ENCODE peak calls at places on chromosomes 12 and 14, in seven cellular contexts. S is upper lobe of left lung, H is A549, Z is stomach, O is ovary, F is SK-N-SH, P is K562. Q is an unnamed sample.

GRCh38 chr12:28340261-28340660 is 150.0 kb downstream of the CCDC91 start:
- DNase-seq in Z (no peak), O (no peak), S (no peak), H (no peak), P (no peak), F (no peak), Q (no peak)

GRCh38 chr12:70994217-70994788 is 73.8 kb upstream of the PTPRR start:
- DNase-seq in O (no peak), Z (no peak), S (no peak), H (no peak), F (no peak), P (no peak), Q (no peak)

GRCh38 chr14:42918615-42919014 is 1311.9 kb downstream of the LRFN5 start:
- DNase-seq in O (no peak), S (no peak), P (no peak), F (no peak), H (no peak), Z (no peak), Q (no peak)

GRCh38 chr14:52052289-52052943 is 16.4 kb downstream of the NID2 start:
- DNase-seq in P (no peak), Z (no peak), O (peak), F (no peak), H (no peak), S (no peak), Q (no peak)

GRCh38 chr12:50313256-50313931 is 30.1 kb upstream of the LIMA1 start:
- DNase-seq in S (no peak), H (no peak), F (no peak), Z (no peak), O (no peak), P (no peak), Q (no peak)

GRCh38 chr12:54197037-54197909 is 8.5 kb upstream of the SMUG1 start:
- DNase-seq in P (peak), Z (no peak), O (no peak), H (no peak), S (no peak), F (no peak), Q (no peak)

GRCh38 chr14:34680806-34681479 is 33.5 kb downstream of the CFL2 start:
- DNase-seq in P (no peak), Z (no peak), O (no peak), H (no peak), F (peak), S (no peak), Q (no peak)

GRCh38 chr12:124836759-124837158 is 26.9 kb downstream of the SCARB1 start:
- DNase-seq in O (no peak), Z (no peak), H (no peak), S (no peak), F (no peak), P (no peak), Q (no peak)

GRCh38 chr12:109732321-109733305 is 19.0 kb downstream of the FAM222A start:
- DNase-seq in S (no peak), F (peak), P (no peak), H (no peak), O (no peak), Z (peak), Q (peak)

GRCh38 chr12:104242546-104243206 is 27.1 kb downstream of the TXNRD1 start:
- DNase-seq in O (no peak), H (no peak), Z (no peak), F (no peak), P (no peak), S (no peak), Q (no peak)

GRCh38 chr12:124296295-124296915 is 1.5 kb downstream of the RFLNA start:
- DNase-seq in F (peak), P (no peak), S (no peak), Z (no peak), H (no peak), O (no peak), Q (no peak)

GRCh38 chr14:34078117-34078743 is 127.4 kb upstream of the EGLN3 start:
- DNase-seq in O (no peak), S (no peak), Z (no peak), F (no peak), P (peak), H (peak), Q (no peak)

GRCh38 chr12:42902001-42902400 is 312.5 kb upstream of the PRICKLE1 start:
- DNase-seq in H (no peak), O (no peak), Z (no peak), S (no peak), P (no peak), F (no peak), Q (no peak)

GRCh38 chr12:29103539-29103974 is 45.5 kb upstream of the FAR2 start:
- DNase-seq in F (no peak), H (no peak), P (no peak), S (no peak), O (no peak), Z (no peak), Q (no peak)

GRCh38 chr12:95100264-95101190 is 27.1 kb upstream of the NR2C1 start:
- DNase-seq in F (no peak), P (peak), O (no peak), S (no peak), Z (no peak), H (no peak), Q (no peak)

GRCh38 chr12:53023-53734 is 13.4 kb upstream of the IQSEC3 start:
- DNase-seq in H (no peak), P (no peak), O (no peak), Z (no peak), F (no peak), S (no peak), Q (no peak)

GRCh38 chr12:84738481-84738972 is 174.1 kb downstream of the SLC6A15 start:
- DNase-seq in S (no peak), Z (no peak), H (no peak), F (no peak), O (no peak), P (no peak), Q (no peak)

GRCh38 chr12:5335059-5335458 is 96.8 kb upstream of the NTF3 start:
- DNase-seq in S (no peak), Z (no peak), O (no peak), H (no peak), P (peak), F (no peak), Q (no peak)

GRCh38 chr14:21308132-21308478 is 28.2 kb downstream of the RPGRIP1 start:
- DNase-seq in Z (no peak), F (no peak), O (no peak), H (peak), P (no peak), S (no peak), Q (no peak)

GRCh38 chr14:100297320-100298300 is 8.6 kb downstream of the SLC25A29 start:
- DNase-seq in Z (peak), H (no peak), O (peak), F (peak), P (peak), S (peak), Q (peak)

GRCh38 chr12:43104524-43104923 is 447.5 kb downstream of the ADAMTS20 start:
- DNase-seq in P (no peak), O (no peak), Z (no peak), F (no peak), S (no peak), H (no peak), Q (no peak)

GRCh38 chr14:34301107-34301734 is 160.8 kb downstream of the SPTSSA start:
- DNase-seq in O (no peak), Z (no peak), H (peak), P (peak), F (peak), S (no peak), Q (no peak)

GRCh38 chr14:77037338-77037782 is 8.9 kb upstream of the IRF2BPL start:
- DNase-seq in Z (no peak), F (no peak), H (no peak), O (no peak), P (no peak), S (no peak), Q (no peak)

GRCh38 chr14:21039059-21039422 is 3.1 kb upstream of the RNASE7 start:
- DNase-seq in H (no peak), P (no peak), F (no peak), Z (peak), O (peak), S (no peak), Q (peak)

GRCh38 chr12:22672951-22673350 is 48.0 kb downstream of the ETNK1 start:
- DNase-seq in F (no peak), O (no peak), H (no peak), S (no peak), Z (no peak), P (no peak), Q (no peak)

GRCh38 chr12:43692064-43692463 is 66.5 kb downstream of the PUS7L start:
- DNase-seq in O (no peak), Z (no peak), F (no peak), S (no peak), H (no peak), P (peak), Q (no peak)

GRCh38 chr12:47080725-47081502 is 1.2 kb upstream of the AMIGO2 start:
- DNase-seq in S (peak), P (peak), H (peak), O (peak), Z (peak), F (no peak), Q (peak)

GRCh38 chr12:56115329-56115728 is 1.1 kb upstream of the RPL41 start:
- DNase-seq in O (peak), S (no peak), H (peak), P (no peak), F (no peak), Z (no peak), Q (no peak)

GRCh38 chr12:51959211-51959610 is 7.7 kb downstream of the ACVR1B start:
- DNase-seq in H (no peak), O (no peak), F (no peak), P (no peak), S (no peak), Z (peak), Q (no peak)
- H3K4me3 ChIP-seq in H (no peak), O (no peak), F (no peak), P (no peak), S (no peak), Z (no peak), Q (peak)

GRCh38 chr14:105541218-105541617 is 14.8 kb downstream of the TMEM121 start:
- DNase-seq in H (no peak), Z (no peak), F (no peak), S (peak), O (no peak), P (no peak), Q (no peak)
- TF ChIP-seq EP300 in H (no peak), Z (no peak), F (no peak), S (no peak), O (no peak), P (no peak), Q (no peak)

GRCh38 chr12:57765698-57766463 is 997 bp downstream of the CYP27B1 start:
- DNase-seq in H (no peak), P (no peak), Z (no peak), O (no peak), S (peak), F (peak), Q (no peak)

GRCh38 chr12:57763881-57764661 is 2.8 kb downstream of the CYP27B1 start:
- DNase-seq in P (no peak), H (no peak), Z (no peak), S (no peak), O (no peak), F (no peak), Q (no peak)

GRCh38 chr12:57766464-57767311 is at the start of gene CYP27B1:
- DNase-seq in O (no peak), H (peak), S (peak), P (peak), Z (no peak), F (peak), Q (no peak)

GRCh38 chr12:57765003-57765697 is 1.7 kb downstream of the CYP27B1 start:
- DNase-seq in Z (peak), O (no peak), S (peak), F (peak), P (no peak), H (peak), Q (no peak)

DNA sequence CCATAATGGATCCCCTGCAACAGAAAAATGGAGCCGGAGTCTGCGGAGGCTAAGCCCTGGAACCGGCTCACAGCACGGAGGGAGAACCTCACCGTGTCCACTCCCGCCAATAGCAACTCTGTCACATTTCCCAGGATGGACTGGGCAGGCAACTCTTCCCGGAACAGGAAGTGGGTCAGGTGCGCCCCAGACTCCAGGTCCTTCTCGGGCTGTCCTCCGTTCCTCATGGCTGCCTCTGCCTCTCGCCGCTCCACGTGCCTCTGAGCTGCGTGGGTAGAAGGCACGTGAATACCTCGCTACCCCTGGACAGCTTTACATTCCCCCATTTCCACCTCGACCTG is 2.2 kb downstream of the CYP27B1 start:
- DNase-seq in P (no peak), Z (no peak), S (no peak), O (no peak), H (no peak), F (no peak), Q (no peak)
- H3K4me3 ChIP-seq in P (no peak), Z (peak), S (no peak), O (peak), H (peak), F (peak), Q (peak)

DNA sequence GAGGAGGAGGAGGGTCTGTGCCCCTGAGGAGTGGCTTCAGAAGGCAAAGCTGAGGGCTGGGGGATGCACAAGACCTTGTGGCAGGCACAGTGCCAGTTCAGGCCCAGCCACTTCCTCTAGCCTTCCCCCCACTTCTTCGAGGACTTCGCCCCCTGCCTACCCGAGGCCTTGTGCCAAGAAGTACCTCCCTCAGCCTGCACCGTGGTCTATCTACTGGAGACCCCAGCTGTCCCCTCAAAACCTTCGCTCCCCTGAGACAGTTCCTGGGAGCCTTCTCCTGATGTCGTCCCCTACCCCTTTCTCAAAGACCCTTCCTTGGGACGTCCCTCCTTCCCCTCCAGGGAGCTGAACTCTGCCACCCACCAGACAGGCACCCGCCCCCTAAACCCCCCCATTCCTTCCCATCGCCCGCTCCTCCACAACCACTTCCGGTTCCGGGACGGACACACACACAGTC is 604 bp downstream of the ZNF384 start:
- DNase-seq in S (no peak), Z (peak), H (no peak), F (peak), P (no peak), O (peak), Q (peak)
- TF ChIP-seq EP300 in S (no peak), Z (no peak), H (no peak), F (no peak), P (no peak), O (no peak), Q (no peak)

DNA sequence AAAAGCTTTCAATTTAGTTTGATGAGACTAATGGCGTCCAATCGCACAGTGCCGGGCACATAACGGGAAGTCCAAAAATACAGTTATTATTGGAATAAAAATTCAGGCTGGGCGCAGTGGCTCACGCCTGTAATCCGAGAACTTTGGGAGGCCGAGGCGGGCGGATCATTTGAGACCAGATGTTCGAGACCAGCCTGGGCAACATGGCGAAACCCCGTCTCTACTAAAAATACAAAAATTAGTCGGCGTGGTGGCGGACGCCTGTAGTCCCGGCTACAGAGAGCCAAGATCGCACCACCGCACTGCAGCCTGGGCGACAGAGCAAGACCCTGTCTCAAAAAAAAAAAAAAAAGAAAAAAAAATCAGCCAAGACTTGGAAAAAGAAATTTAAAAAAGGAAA is 1.2 kb upstream of the FKBP4 start:
- DNase-seq in P (no peak), S (no peak), O (peak), H (no peak), Z (no peak), F (no peak), Q (peak)
- H3K4me3 ChIP-seq in P (no peak), S (no peak), O (no peak), H (no peak), Z (no peak), F (no peak), Q (no peak)

GRCh38 chr14:104702673-104703072 is 13.3 kb downstream of the INF2 start:
- DNase-seq in O (no peak), F (no peak), Z (no peak), H (no peak), P (no peak), S (no peak), Q (no peak)
- TF ChIP-seq EP300 in O (no peak), F (no peak), Z (no peak), H (no peak), P (no peak), S (no peak), Q (no peak)

GRCh38 chr12:63304844-63305243 is 153.8 kb upstream of the AVPR1A start:
- DNase-seq in Z (no peak), O (no peak), P (no peak), F (no peak), S (no peak), H (no peak), Q (no peak)
- H3K4me3 ChIP-seq in Z (no peak), O (no peak), P (no peak), F (no peak), S (no peak), H (no peak), Q (no peak)

DNA sequence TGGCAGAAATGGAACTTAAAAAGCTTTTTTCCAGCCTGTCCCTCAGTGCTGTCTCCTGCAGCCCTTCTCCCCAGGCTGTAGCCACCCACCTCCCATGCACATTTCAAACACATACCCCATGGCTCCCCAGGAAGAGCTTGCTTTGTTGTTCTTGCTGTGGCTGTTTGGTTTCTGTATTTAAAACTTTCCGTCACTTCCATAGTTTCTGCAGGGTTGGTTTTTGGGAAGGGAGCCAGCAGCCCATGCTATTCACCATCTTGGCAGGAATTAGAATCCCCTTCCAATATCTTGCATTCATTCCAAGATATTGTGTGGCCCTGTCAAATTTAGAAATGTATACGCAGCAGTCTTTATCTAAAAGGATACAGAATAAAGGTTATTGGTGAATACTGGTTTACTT is 29.6 kb downstream of the CFAP251 start:
- DNase-seq in O (no peak), H (no peak), S (no peak), F (no peak), P (no peak), Z (no peak), Q (no peak)
- TF ChIP-seq EP300 in O (no peak), H (no peak), S (no peak), F (no peak), P (no peak), Z (no peak), Q (no peak)

Q was measured in suprapubic skin.